ENCODE peak calls at places on chromosomes 11 and 22, in six cellular contexts. T, Z, N, J, S and X are unnamed samples.

GRCh38 chr11:10388574-10388973 is 66.5 kb upstream of the AMPD3 start:
- DNase-seq in Z (no peak), T (no peak), N (no peak), S (no peak), J (no peak), X (no peak)

GRCh38 chr22:27181537-27181936 is 524.1 kb downstream of the MIAT start:
- DNase-seq in J (no peak), N (no peak), Z (no peak), S (no peak), T (no peak), X (no peak)

GRCh38 chr11:13685461-13686108 is 17.1 kb downstream of the FAR1 start:
- DNase-seq in Z (no peak), S (no peak), N (no peak), J (no peak), T (no peak), X (no peak)

GRCh38 chr11:15638386-15638787 is 523.7 kb downstream of the INSC start:
- DNase-seq in Z (no peak), S (no peak), J (no peak), N (no peak), T (no peak), X (no peak)

GRCh38 chr11:117816151-117816741 is 8.3 kb downstream of the FXYD2 start:
- DNase-seq in N (peak), T (peak), J (no peak), Z (no peak), S (peak), X (no peak)

GRCh38 chr11:75851203-75851602 is 36.2 kb downstream of the UVRAG start:
- DNase-seq in Z (no peak), N (no peak), J (no peak), S (no peak), T (no peak), X (no peak)

GRCh38 chr11:57514538-57515331 is 767 bp downstream of the SLC43A1 start:
- DNase-seq in J (peak), T (peak), S (peak), N (no peak), Z (no peak), X (no peak)

GRCh38 chr22:44952863-44953790 is 56.7 kb downstream of the PHF21B start:
- DNase-seq in T (no peak), Z (no peak), S (no peak), J (no peak), N (no peak), X (no peak)

GRCh38 chr11:1062075-1062820 is 12.4 kb upstream of the MUC2 start:
- DNase-seq in J (no peak), T (no peak), S (no peak), N (no peak), Z (no peak), X (no peak)

GRCh38 chr11:86719781-86720463 is 47.5 kb upstream of the ME3 start:
- DNase-seq in J (no peak), S (no peak), T (no peak), Z (no peak), N (no peak), X (no peak)

GRCh38 chr11:41256060-41256459 is 203.4 kb downstream of the LRRC4C start:
- DNase-seq in N (no peak), J (no peak), T (no peak), Z (no peak), S (no peak), X (no peak)

GRCh38 chr11:134632347-134633119 is 220.5 kb upstream of the B3GAT1 start:
- DNase-seq in J (no peak), T (no peak), Z (no peak), S (no peak), N (no peak), X (no peak)

GRCh38 chr11:29310706-29311342 is 706.0 kb downstream of the KCNA4 start:
- DNase-seq in N (no peak), S (no peak), Z (no peak), T (no peak), J (no peak), X (no peak)

GRCh38 chr22:22556995-22557925 is 1.8 kb downstream of the PRAME start:
- DNase-seq in Z (no peak), S (peak), J (peak), T (no peak), N (no peak), X (no peak)

GRCh38 chr11:3902441-3902840 is 47.0 kb downstream of the STIM1 start:
- DNase-seq in Z (no peak), N (no peak), T (no peak), S (no peak), J (peak), X (no peak)

GRCh38 chr22:27686534-27686933 is 115.0 kb downstream of the MN1 start:
- DNase-seq in S (no peak), T (peak), N (no peak), J (no peak), Z (peak), X (peak)

GRCh38 chr11:27795955-27796861 is 96.0 kb upstream of the BDNF start:
- DNase-seq in S (no peak), T (no peak), Z (no peak), J (no peak), N (peak), X (no peak)
- TF ChIP-seq JUND in S (no peak), T (no peak), Z (no peak), J (no peak), N (no peak), X (no peak)

GRCh38 chr11:119832536-119832935 is 103.5 kb upstream of the NECTIN1 start:
- DNase-seq in N (no peak), S (peak), Z (no peak), J (no peak), T (peak), X (peak)

GRCh38 chr11:119832132-119832531 is 103.1 kb upstream of the NECTIN1 start:
- DNase-seq in S (peak), J (no peak), T (no peak), Z (no peak), N (no peak), X (no peak)

GRCh38 chr11:119839504-119840133 is 110.6 kb upstream of the NECTIN1 start:
- DNase-seq in J (no peak), T (no peak), S (peak), Z (no peak), N (no peak), X (no peak)

GRCh38 chr11:119831011-119831410 is 102.0 kb upstream of the NECTIN1 start:
- DNase-seq in Z (no peak), N (no peak), T (no peak), S (no peak), J (no peak), X (no peak)

DNA sequence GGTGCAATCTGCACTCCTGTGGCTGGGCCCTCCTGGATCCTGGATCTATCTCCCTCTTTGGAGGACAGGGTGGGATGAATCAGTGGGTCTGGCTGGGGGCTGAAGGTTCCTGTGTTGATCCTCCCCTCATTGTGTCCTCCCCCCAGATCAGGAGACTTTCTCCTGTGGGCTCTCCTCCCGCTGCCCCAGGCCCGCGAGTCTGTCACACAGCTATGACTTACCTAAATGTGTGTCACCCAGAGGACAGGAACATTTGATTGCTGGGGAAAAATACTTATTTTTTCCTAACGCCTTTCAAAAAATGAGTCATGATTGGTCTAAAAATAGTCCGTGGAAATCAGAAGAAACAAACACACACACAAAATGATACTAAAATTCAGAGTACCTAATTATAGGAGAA is 106.8 kb upstream of the NECTIN1 start:
- DNase-seq in T (no peak), S (no peak), J (no peak), N (no peak), Z (no peak), X (no peak)
- TF ChIP-seq JUND in T (no peak), S (no peak), J (no peak), N (no peak), Z (no peak), X (no peak)

GRCh38 chr11:119205080-119205479 is 1.1 kb upstream of the CBL start:
- DNase-seq in T (no peak), S (no peak), N (no peak), J (no peak), Z (no peak), X (no peak)
- TF ChIP-seq JUND in T (no peak), S (no peak), N (no peak), J (no peak), Z (no peak), X (no peak)

GRCh38 chr11:103055174-103055890 is 36.6 kb downstream of the DCUN1D5 start:
- DNase-seq in J (peak), S (peak), Z (peak), T (peak), N (no peak), X (no peak)
- TF ChIP-seq JUND in J (no peak), S (no peak), Z (no peak), T (no peak), N (no peak), X (no peak)

DNA sequence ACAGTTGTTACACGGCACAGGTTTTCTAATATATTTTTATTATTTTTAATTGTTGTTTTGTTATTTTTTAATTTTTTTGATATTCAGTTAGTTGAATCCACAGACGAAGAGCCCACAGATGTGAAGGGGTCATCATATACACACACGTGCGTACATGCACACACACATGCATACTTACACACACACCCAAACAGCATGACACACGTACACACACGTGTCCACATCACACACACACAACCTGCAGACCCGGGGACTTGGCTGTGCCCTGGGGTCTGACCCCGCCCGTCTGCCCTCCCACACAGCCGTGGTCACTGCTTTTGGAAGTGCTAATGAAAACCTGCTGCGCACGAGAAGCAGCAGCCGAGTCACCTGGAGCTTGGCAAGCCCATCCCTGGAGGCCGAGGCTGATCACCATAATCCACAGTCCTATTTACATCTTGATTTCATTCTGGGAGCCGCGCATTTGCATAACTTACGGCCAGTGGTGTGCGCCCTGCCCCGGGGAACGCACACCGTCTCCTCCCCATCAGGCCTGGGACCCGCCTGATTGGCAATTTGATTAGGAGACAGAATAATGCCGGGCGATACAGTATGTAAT is 110.3 kb downstream of the BRD1 start:
- DNase-seq in N (no peak), S (no peak), J (no peak), Z (no peak), T (no peak), X (no peak)
- TF ChIP-seq JUND in N (no peak), S (no peak), J (no peak), Z (no peak), T (no peak), X (no peak)